ENCODE peak calls at places on chromosome 18, in six cellular contexts. M is breast epithelium, S is fibroblast of lung, K is IMR-90, I is cardiac muscle cell, X is dorsolateral prefrontal cortex. Y is an unnamed sample.

GRCh38 chr18:26457611-26458350 is 90.6 kb downstream of the KCTD1 start:
- DNase-seq in M (no peak), S (no peak), K (no peak), I (peak), X (peak), Y (no peak)

GRCh38 chr18:27652480-27653121 is 467.5 kb upstream of the CHST9 start:
- DNase-seq in M (no peak), S (no peak), K (no peak), I (peak), X (no peak), Y (no peak)

GRCh38 chr18:34626404-34627137 is 83.5 kb upstream of the DTNA start:
- DNase-seq in M (no peak), S (peak), K (peak), I (no peak), X (no peak), Y (no peak)

GRCh38 chr18:63085611-63086010 is 234.0 kb downstream of the BCL2 start:
- DNase-seq in M (no peak), S (no peak), K (no peak), I (no peak), X (no peak), Y (no peak)

GRCh38 chr18:76145968-76146367 is 349.1 kb downstream of the ZNF516 start:
- DNase-seq in M (no peak), S (no peak), K (no peak), I (no peak), X (no peak), Y (no peak)

GRCh38 chr18:79584491-79585394 is 94.9 kb upstream of the CTDP1 start:
- DNase-seq in M (peak), S (no peak), K (no peak), I (no peak), X (peak), Y (no peak)

GRCh38 chr18:2918761-2919550 is 72.2 kb downstream of the EMILIN2 start:
- DNase-seq in M (no peak), S (no peak), K (no peak), I (no peak), X (no peak), Y (no peak)

GRCh38 chr18:34977787-34978532 is 63.3 kb upstream of the MAPRE2 start:
- DNase-seq in M (no peak), S (peak), K (peak), I (peak), X (peak), Y (no peak)

GRCh38 chr18:67513285-67513684 is 3.2 kb downstream of the DSEL start:
- DNase-seq in M (no peak), S (peak), K (no peak), I (no peak), X (no peak), Y (no peak)

GRCh38 chr18:44597797-44598196 is 82.9 kb upstream of the SETBP1 start:
- DNase-seq in M (no peak), S (no peak), K (no peak), I (no peak), X (no peak), Y (no peak)

GRCh38 chr18:64238076-64238475 is 89.2 kb upstream of the LINC00305 start:
- DNase-seq in M (no peak), S (no peak), K (no peak), I (no peak), X (no peak), Y (no peak)
- TF ChIP-seq CTCF in M (no peak), S (no peak), K (no peak), I (no peak), X (no peak), Y (no peak)

GRCh38 chr18:25351773-25352628 is at the start of gene ZNF521:
- DNase-seq in M (peak), S (peak), K (peak), I (peak), X (peak), Y (peak)
- TF ChIP-seq CTCF in M (no peak), S (peak), K (peak), I (peak), X (no peak), Y (no peak)

GRCh38 chr18:52907942-52908341 is 567.9 kb downstream of the DCC start:
- DNase-seq in M (no peak), S (no peak), K (no peak), I (peak), X (no peak), Y (no peak)

GRCh38 chr18:52907522-52907921 is 567.5 kb downstream of the DCC start:
- DNase-seq in M (no peak), S (no peak), K (no peak), I (no peak), X (no peak), Y (no peak)

GRCh38 chr18:52902188-52902587 is 562.2 kb downstream of the DCC start:
- DNase-seq in M (no peak), S (no peak), K (no peak), I (no peak), X (no peak), Y (no peak)

DNA sequence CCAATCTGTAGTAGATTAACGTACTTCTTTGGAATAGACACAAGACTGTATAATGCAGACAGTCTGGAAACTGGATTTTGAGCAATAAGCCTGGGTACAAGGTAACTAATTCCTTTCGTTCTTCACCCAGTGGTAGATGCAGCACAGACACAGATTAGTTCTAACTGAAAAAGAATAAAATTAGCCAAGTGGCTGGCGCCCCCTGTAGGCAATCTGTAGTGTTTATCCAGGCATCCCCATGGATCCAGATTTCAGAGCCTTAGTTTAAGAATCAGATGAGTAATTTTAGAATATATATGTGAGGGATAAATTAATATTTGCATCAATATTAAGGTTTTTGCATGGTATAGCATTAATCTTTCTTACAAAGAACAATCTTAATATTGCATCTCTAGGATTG is 563.9 kb downstream of the DCC start:
- DNase-seq in M (no peak), S (peak), K (no peak), I (peak), X (peak), Y (peak)
- TF ChIP-seq CTCF in M (peak), S (peak), K (no peak), I (peak), X (peak), Y (peak)

GRCh38 chr18:48924621-48925601 is 25.9 kb downstream of the SMAD7 start:
- DNase-seq in M (no peak), S (no peak), K (no peak), I (no peak), X (no peak), Y (no peak)
- TF ChIP-seq CTCF in M (no peak), S (peak), K (no peak), I (peak), X (no peak), Y (no peak)